ENCODE peak calls at places on chromosomes 7 and 10, in seven cellular contexts. One of them, this sample, is unnamed.
A peak's percentile ranks its signal among the peaks of the same experiment; 100 is the strongest.

GRCh38 chr7:31249671-31250070 is 90.9 kb downstream of the NEUROD6 start:
- DNase-seq in C1 segment of cervical spinal cord: no peak
- DNase-seq in AG09309: no peak
- DNase-seq in CD4-positive, alpha-beta memory T cell: no peak
- DNase-seq in stimulated activated CD4-positive, alpha-beta T cell treated with anti-CD3 and anti-CD28 coated beads, Interleukin-4, amount 100 ng/mL, for 4 hours: no peak
- DNase-seq in HT-29: no peak
- DNase-seq in lower lobe of right lung: no peak
- DNase-seq in this sample: no peak

GRCh38 chr7:100567751-100568175 is 5.9 kb downstream of the SAP25 start:
- DNase-seq in C1 segment of cervical spinal cord: no peak
- DNase-seq in AG09309: no peak
- DNase-seq in CD4-positive, alpha-beta memory T cell: no peak
- DNase-seq in stimulated activated CD4-positive, alpha-beta T cell treated with anti-CD3 and anti-CD28 coated beads, Interleukin-4, amount 100 ng/mL, for 4 hours: no peak
- DNase-seq in HT-29: no peak
- DNase-seq in lower lobe of right lung: no peak
- DNase-seq in this sample: peak; percentile 66

GRCh38 chr10:43461950-43462349 is 25.0 kb downstream of the ZNF487 start:
- DNase-seq in C1 segment of cervical spinal cord: no peak
- DNase-seq in AG09309: peak; percentile 63
- DNase-seq in CD4-positive, alpha-beta memory T cell: peak; percentile 70
- DNase-seq in stimulated activated CD4-positive, alpha-beta T cell treated with anti-CD3 and anti-CD28 coated beads, Interleukin-4, amount 100 ng/mL, for 4 hours: no peak
- DNase-seq in HT-29: peak; percentile 91
- DNase-seq in lower lobe of right lung: no peak
- DNase-seq in this sample: no peak

GRCh38 chr7:101589976-101590662 is 39.0 kb downstream of the MYL10 start:
- DNase-seq in C1 segment of cervical spinal cord: no peak
- DNase-seq in AG09309: no peak
- DNase-seq in CD4-positive, alpha-beta memory T cell: no peak
- DNase-seq in stimulated activated CD4-positive, alpha-beta T cell treated with anti-CD3 and anti-CD28 coated beads, Interleukin-4, amount 100 ng/mL, for 4 hours: no peak
- DNase-seq in HT-29: no peak
- DNase-seq in lower lobe of right lung: no peak
- DNase-seq in this sample: peak; percentile 25

GRCh38 chr10:52115823-52116222 is 198.3 kb upstream of the DKK1 start:
- DNase-seq in C1 segment of cervical spinal cord: no peak
- DNase-seq in AG09309: no peak
- DNase-seq in CD4-positive, alpha-beta memory T cell: no peak
- DNase-seq in stimulated activated CD4-positive, alpha-beta T cell treated with anti-CD3 and anti-CD28 coated beads, Interleukin-4, amount 100 ng/mL, for 4 hours: no peak
- DNase-seq in HT-29: no peak
- DNase-seq in lower lobe of right lung: no peak
- DNase-seq in this sample: no peak

GRCh38 chr10:117734626-117735405 is 192.3 kb downstream of the EMX2 start:
- DNase-seq in C1 segment of cervical spinal cord: no peak
- DNase-seq in AG09309: no peak
- DNase-seq in CD4-positive, alpha-beta memory T cell: no peak
- DNase-seq in stimulated activated CD4-positive, alpha-beta T cell treated with anti-CD3 and anti-CD28 coated beads, Interleukin-4, amount 100 ng/mL, for 4 hours: no peak
- DNase-seq in HT-29: no peak
- DNase-seq in lower lobe of right lung: no peak
- DNase-seq in this sample: no peak

GRCh38 chr7:23918856-23919255 is 208.8 kb downstream of the STK31 start:
- DNase-seq in C1 segment of cervical spinal cord: no peak
- DNase-seq in AG09309: no peak
- DNase-seq in CD4-positive, alpha-beta memory T cell: no peak
- DNase-seq in stimulated activated CD4-positive, alpha-beta T cell treated with anti-CD3 and anti-CD28 coated beads, Interleukin-4, amount 100 ng/mL, for 4 hours: no peak
- DNase-seq in HT-29: no peak
- DNase-seq in lower lobe of right lung: no peak
- DNase-seq in this sample: no peak

GRCh38 chr7:20741801-20742200 is 44.9 kb downstream of the SP8 start:
- DNase-seq in C1 segment of cervical spinal cord: no peak
- DNase-seq in AG09309: no peak
- DNase-seq in CD4-positive, alpha-beta memory T cell: no peak
- DNase-seq in stimulated activated CD4-positive, alpha-beta T cell treated with anti-CD3 and anti-CD28 coated beads, Interleukin-4, amount 100 ng/mL, for 4 hours: no peak
- DNase-seq in HT-29: no peak
- DNase-seq in lower lobe of right lung: no peak
- DNase-seq in this sample: no peak

GRCh38 chr7:97731736-97732370 is at the start of gene TAC1:
- DNase-seq in C1 segment of cervical spinal cord: no peak
- DNase-seq in AG09309: no peak
- DNase-seq in CD4-positive, alpha-beta memory T cell: no peak
- DNase-seq in stimulated activated CD4-positive, alpha-beta T cell treated with anti-CD3 and anti-CD28 coated beads, Interleukin-4, amount 100 ng/mL, for 4 hours: no peak
- DNase-seq in HT-29: no peak
- DNase-seq in lower lobe of right lung: peak; percentile 41
- DNase-seq in this sample: no peak

GRCh38 chr10:69061305-69062161 is 26.4 kb upstream of the SRGN start:
- DNase-seq in C1 segment of cervical spinal cord: no peak
- DNase-seq in AG09309: peak; percentile 98
- DNase-seq in CD4-positive, alpha-beta memory T cell: peak; percentile 42
- DNase-seq in stimulated activated CD4-positive, alpha-beta T cell treated with anti-CD3 and anti-CD28 coated beads, Interleukin-4, amount 100 ng/mL, for 4 hours: no peak
- DNase-seq in HT-29: peak; percentile 69
- DNase-seq in lower lobe of right lung: peak; percentile 65
- DNase-seq in this sample: peak; percentile 73

This sample was measured in upper lobe of right lung.